ENCODE peak calls at places on chromosomes 6 and 20, in five cellular contexts. One of them, this sample, is unnamed.

GRCh38 chr20:33474097-33474846 is 15.6 kb upstream of the CBFA2T2 start:
- DNase-seq in NCI-H1436 treated with DMSO at 0.1 percent for 48 hours: no peak
- DNase-seq in coronary artery: no peak
- DNase-seq in psoas muscle: no peak
- DNase-seq in NCI-H1105: no peak
- DNase-seq in this sample: no peak

GRCh38 chr6:32168807-32169206 is 4.4 kb downstream of the EGFL8 start:
- DNase-seq in NCI-H1436 treated with DMSO at 0.1 percent for 48 hours: no peak
- DNase-seq in coronary artery: peak
- DNase-seq in psoas muscle: no peak
- DNase-seq in NCI-H1105: no peak
- DNase-seq in this sample: no peak

GRCh38 chr20:32520927-32521203 is 64.3 kb downstream of the NOL4L start:
- DNase-seq in NCI-H1436 treated with DMSO at 0.1 percent for 48 hours: no peak
- DNase-seq in coronary artery: no peak
- DNase-seq in psoas muscle: no peak
- DNase-seq in NCI-H1105: no peak
- DNase-seq in this sample: no peak

GRCh38 chr6:38134704-38135088 is 315.2 kb downstream of the ZFAND3 start:
- DNase-seq in NCI-H1436 treated with DMSO at 0.1 percent for 48 hours: no peak
- DNase-seq in coronary artery: no peak
- DNase-seq in psoas muscle: no peak
- DNase-seq in NCI-H1105: no peak
- DNase-seq in this sample: peak

GRCh38 chr6:82492134-82492533 is 128.5 kb downstream of the TPBG start:
- DNase-seq in NCI-H1436 treated with DMSO at 0.1 percent for 48 hours: no peak
- DNase-seq in coronary artery: no peak
- DNase-seq in psoas muscle: no peak
- DNase-seq in NCI-H1105: no peak
- DNase-seq in this sample: no peak

GRCh38 chr6:69069881-69070280 is 434.8 kb downstream of the ADGRB3 start:
- DNase-seq in NCI-H1436 treated with DMSO at 0.1 percent for 48 hours: no peak
- DNase-seq in coronary artery: no peak
- DNase-seq in psoas muscle: no peak
- DNase-seq in NCI-H1105: no peak
- DNase-seq in this sample: no peak

GRCh38 chr6:134456284-134456683 is 138.4 kb upstream of the SGK1 start:
- DNase-seq in NCI-H1436 treated with DMSO at 0.1 percent for 48 hours: no peak
- DNase-seq in coronary artery: no peak
- DNase-seq in psoas muscle: no peak
- DNase-seq in NCI-H1105: no peak
- DNase-seq in this sample: no peak

GRCh38 chr20:62726716-62727583 is 18.3 kb downstream of the NTSR1 start:
- DNase-seq in NCI-H1436 treated with DMSO at 0.1 percent for 48 hours: no peak
- DNase-seq in coronary artery: no peak
- DNase-seq in psoas muscle: no peak
- DNase-seq in NCI-H1105: no peak
- DNase-seq in this sample: peak

GRCh38 chr6:43428112-43428570 is 800 bp downstream of the ABCC10 start:
- DNase-seq in NCI-H1436 treated with DMSO at 0.1 percent for 48 hours: no peak
- DNase-seq in coronary artery: no peak
- DNase-seq in psoas muscle: no peak
- DNase-seq in NCI-H1105: no peak
- DNase-seq in this sample: no peak

GRCh38 chr20:24670981-24671380 is 201.6 kb downstream of the SYNDIG1 start:
- DNase-seq in NCI-H1436 treated with DMSO at 0.1 percent for 48 hours: no peak
- DNase-seq in coronary artery: no peak
- DNase-seq in psoas muscle: no peak
- DNase-seq in NCI-H1105: no peak
- DNase-seq in this sample: no peak

GRCh38 chr6:28737750-28738395 is 185.9 kb downstream of the TRIM27 start:
- DNase-seq in NCI-H1436 treated with DMSO at 0.1 percent for 48 hours: no peak
- DNase-seq in coronary artery: no peak
- DNase-seq in psoas muscle: no peak
- DNase-seq in NCI-H1105: no peak
- DNase-seq in this sample: no peak

GRCh38 chr6:129730477-129731165 is 20.6 kb upstream of the ARHGAP18 start:
- DNase-seq in NCI-H1436 treated with DMSO at 0.1 percent for 48 hours: no peak
- DNase-seq in coronary artery: no peak
- DNase-seq in psoas muscle: no peak
- DNase-seq in NCI-H1105: peak
- DNase-seq in this sample: no peak

GRCh38 chr6:30888472-30889137 is 4.3 kb downstream of the DDR1 start:
- DNase-seq in NCI-H1436 treated with DMSO at 0.1 percent for 48 hours: no peak
- DNase-seq in coronary artery: no peak
- DNase-seq in psoas muscle: no peak
- DNase-seq in NCI-H1105: no peak
- DNase-seq in this sample: no peak

This sample was measured in heart left ventricle.